ENCODE peak calls at places on chromosome 12, in five cellular contexts. One of them, this sample, is unnamed.

GRCh38 chr12:121949643-121950397 is 31.4 kb downstream of the CFAP251 start:
- DNase-seq in lower leg skin: no peak
- DNase-seq in AG08396: peak
- DNase-seq in CD8-positive, alpha-beta memory T cell: no peak
- DNase-seq in sciatic nerve: no peak
- DNase-seq in this sample: peak

GRCh38 chr12:113515082-113515856 is 43.6 kb upstream of the LHX5 start:
- DNase-seq in lower leg skin: no peak
- DNase-seq in AG08396: no peak
- DNase-seq in CD8-positive, alpha-beta memory T cell: no peak
- DNase-seq in sciatic nerve: no peak
- DNase-seq in this sample: no peak

GRCh38 chr12:116582610-116583009 is 23.4 kb downstream of the MAP1LC3B2 start:
- DNase-seq in lower leg skin: no peak
- DNase-seq in AG08396: no peak
- DNase-seq in CD8-positive, alpha-beta memory T cell: no peak
- DNase-seq in sciatic nerve: no peak
- DNase-seq in this sample: no peak

GRCh38 chr12:20370001-20370381 is 1.7 kb downstream of the PDE3A start:
- DNase-seq in lower leg skin: peak
- DNase-seq in AG08396: peak
- DNase-seq in CD8-positive, alpha-beta memory T cell: no peak
- DNase-seq in sciatic nerve: peak
- DNase-seq in this sample: no peak

GRCh38 chr12:79552186-79552585 is 138.6 kb downstream of the PAWR start:
- DNase-seq in lower leg skin: no peak
- DNase-seq in AG08396: no peak
- DNase-seq in CD8-positive, alpha-beta memory T cell: no peak
- DNase-seq in sciatic nerve: no peak
- DNase-seq in this sample: no peak

GRCh38 chr12:102527256-102527720 is 46.9 kb upstream of the IGF1 start:
- DNase-seq in lower leg skin: no peak
- DNase-seq in AG08396: peak
- DNase-seq in CD8-positive, alpha-beta memory T cell: no peak
- DNase-seq in sciatic nerve: no peak
- DNase-seq in this sample: no peak

GRCh38 chr12:105464426-105464825 is 133.9 kb downstream of the C12orf75 start:
- DNase-seq in lower leg skin: no peak
- DNase-seq in AG08396: no peak
- DNase-seq in CD8-positive, alpha-beta memory T cell: no peak
- DNase-seq in sciatic nerve: no peak
- DNase-seq in this sample: no peak

GRCh38 chr12:1840561-1840960 is 20.2 kb downstream of the LRTM2 start:
- DNase-seq in lower leg skin: no peak
- DNase-seq in AG08396: no peak
- DNase-seq in CD8-positive, alpha-beta memory T cell: no peak
- DNase-seq in sciatic nerve: peak
- DNase-seq in this sample: no peak

GRCh38 chr12:53567961-53568360 is 58.2 kb downstream of the ATF7 start:
- DNase-seq in lower leg skin: no peak
- DNase-seq in AG08396: no peak
- DNase-seq in CD8-positive, alpha-beta memory T cell: no peak
- DNase-seq in sciatic nerve: no peak
- DNase-seq in this sample: no peak

GRCh38 chr12:2023365-2023764 is 19.1 kb upstream of the DCP1B start:
- DNase-seq in lower leg skin: no peak
- DNase-seq in AG08396: no peak
- DNase-seq in CD8-positive, alpha-beta memory T cell: no peak
- DNase-seq in sciatic nerve: no peak
- DNase-seq in this sample: no peak

GRCh38 chr12:51219345-51219744 is 1.5 kb upstream of the POU6F1 start:
- DNase-seq in lower leg skin: no peak
- DNase-seq in AG08396: no peak
- DNase-seq in CD8-positive, alpha-beta memory T cell: no peak
- DNase-seq in sciatic nerve: no peak
- DNase-seq in this sample: no peak

GRCh38 chr12:121534495-121535148 is 46.2 kb downstream of the KDM2B start:
- DNase-seq in lower leg skin: no peak
- DNase-seq in AG08396: no peak
- DNase-seq in CD8-positive, alpha-beta memory T cell: peak
- DNase-seq in sciatic nerve: no peak
- DNase-seq in this sample: no peak

GRCh38 chr12:93098077-93098476 is 169.0 kb upstream of the EEA1 start:
- DNase-seq in lower leg skin: no peak
- DNase-seq in AG08396: no peak
- DNase-seq in CD8-positive, alpha-beta memory T cell: peak
- DNase-seq in sciatic nerve: peak
- DNase-seq in this sample: peak

GRCh38 chr12:133235401-133236112 is at the start of gene ANHX:
- DNase-seq in lower leg skin: no peak
- DNase-seq in AG08396: no peak
- DNase-seq in CD8-positive, alpha-beta memory T cell: no peak
- DNase-seq in sciatic nerve: no peak
- DNase-seq in this sample: no peak

GRCh38 chr12:32756476-32757158 is 920 bp upstream of the YARS2 start:
- DNase-seq in lower leg skin: no peak
- DNase-seq in AG08396: no peak
- DNase-seq in CD8-positive, alpha-beta memory T cell: no peak
- DNase-seq in sciatic nerve: no peak
- DNase-seq in this sample: no peak

GRCh38 chr12:107847430-107847829 is 72.9 kb downstream of the ASCL4 start:
- DNase-seq in lower leg skin: no peak
- DNase-seq in AG08396: peak
- DNase-seq in CD8-positive, alpha-beta memory T cell: no peak
- DNase-seq in sciatic nerve: no peak
- DNase-seq in this sample: no peak

GRCh38 chr12:130384234-130384633 is 46.5 kb downstream of the PIWIL1 start:
- DNase-seq in lower leg skin: no peak
- DNase-seq in AG08396: no peak
- DNase-seq in CD8-positive, alpha-beta memory T cell: no peak
- DNase-seq in sciatic nerve: no peak
- DNase-seq in this sample: no peak

GRCh38 chr12:91609283-91609682 is 426.7 kb upstream of the DCN start:
- DNase-seq in lower leg skin: no peak
- DNase-seq in AG08396: no peak
- DNase-seq in CD8-positive, alpha-beta memory T cell: no peak
- DNase-seq in sciatic nerve: no peak
- DNase-seq in this sample: no peak

GRCh38 chr12:83389237-83389996 is 702.7 kb downstream of the TMTC2 start:
- DNase-seq in lower leg skin: no peak
- DNase-seq in AG08396: no peak
- DNase-seq in CD8-positive, alpha-beta memory T cell: no peak
- DNase-seq in sciatic nerve: no peak
- DNase-seq in this sample: no peak

GRCh38 chr12:3530548-3530947 is 39.5 kb downstream of the PRMT8 start:
- DNase-seq in lower leg skin: peak
- DNase-seq in AG08396: no peak
- DNase-seq in CD8-positive, alpha-beta memory T cell: no peak
- DNase-seq in sciatic nerve: no peak
- DNase-seq in this sample: no peak

GRCh38 chr12:60035835-60036234 is 440.0 kb downstream of the SLC16A7 start:
- DNase-seq in lower leg skin: no peak
- DNase-seq in AG08396: no peak
- DNase-seq in CD8-positive, alpha-beta memory T cell: no peak
- DNase-seq in sciatic nerve: no peak
- DNase-seq in this sample: no peak

GRCh38 chr12:94571556-94571955 is 78.8 kb downstream of the TMCC3 start:
- DNase-seq in lower leg skin: no peak
- DNase-seq in AG08396: peak
- DNase-seq in CD8-positive, alpha-beta memory T cell: no peak
- DNase-seq in sciatic nerve: peak
- DNase-seq in this sample: peak

GRCh38 chr12:22374499-22374898 is 40.0 kb upstream of the ST8SIA1 start:
- DNase-seq in lower leg skin: no peak
- DNase-seq in AG08396: no peak
- DNase-seq in CD8-positive, alpha-beta memory T cell: no peak
- DNase-seq in sciatic nerve: no peak
- DNase-seq in this sample: no peak

GRCh38 chr12:55727643-55728184 is 1.1 kb downstream of the CD63 start:
- DNase-seq in lower leg skin: peak
- DNase-seq in AG08396: no peak
- DNase-seq in CD8-positive, alpha-beta memory T cell: no peak
- DNase-seq in sciatic nerve: peak
- DNase-seq in this sample: no peak

GRCh38 chr12:119020377-119021360 is 39.3 kb downstream of the SRRM4 start:
- DNase-seq in lower leg skin: no peak
- DNase-seq in AG08396: no peak
- DNase-seq in CD8-positive, alpha-beta memory T cell: no peak
- DNase-seq in sciatic nerve: no peak
- DNase-seq in this sample: no peak

GRCh38 chr12:71972441-71973074 is 33.9 kb downstream of the TPH2 start:
- DNase-seq in lower leg skin: no peak
- DNase-seq in AG08396: no peak
- DNase-seq in CD8-positive, alpha-beta memory T cell: no peak
- DNase-seq in sciatic nerve: no peak
- DNase-seq in this sample: no peak